ENCODE peak calls at places on chromosomes 16 and 17, in six cellular contexts. R, P, C, O, A and J are unnamed samples. For H3K36me3, the result is how much of the 10 kb centered on the place peaks cover.

GRCh38 chr17:15263206-15263579 is 1.9 kb downstream of the PMP22 start:
- DNase-seq in P (no peak), R (peak), A (peak), C (no peak), O (peak), J (peak)

GRCh38 chr17:30170415-30170987 is 53.9 kb downstream of the NSRP1 start:
- DNase-seq in C (peak), A (no peak), P (no peak), R (no peak), O (no peak), J (no peak)

GRCh38 chr17:4796550-4796915 is 569 bp downstream of the PSMB6 start:
- DNase-seq in R (peak), C (no peak), P (no peak), A (no peak), O (no peak), J (no peak)

GRCh38 chr16:49575352-49576172 is 202.0 kb downstream of the C16orf78 start:
- DNase-seq in C (no peak), O (peak), P (no peak), A (no peak), R (peak), J (no peak)

GRCh38 chr17:4642286-4642685 is 808 bp upstream of the ALOX15 start:
- DNase-seq in A (no peak), O (no peak), P (no peak), C (no peak), R (no peak), J (peak)

GRCh38 chr16:83441523-83441922 is 366.3 kb upstream of the HSBP1 start:
- DNase-seq in R (no peak), O (no peak), C (peak), A (no peak), P (no peak), J (no peak)

GRCh38 chr17:81492706-81493105 is 19.9 kb downstream of the ACTG1 start:
- DNase-seq in R (no peak), C (no peak), O (no peak), P (no peak), A (no peak), J (no peak)

GRCh38 chr16:82682757-82683156 is 56.0 kb downstream of the CDH13 start:
- DNase-seq in C (no peak), R (no peak), O (no peak), P (no peak), A (no peak), J (no peak)

GRCh38 chr16:67241008-67241900 is 6.0 kb downstream of the FHOD1 start:
- DNase-seq in A (peak), R (no peak), P (peak), C (peak), O (no peak), J (peak)

GRCh38 chr16:11582157-11582814 is 4.4 kb downstream of the LITAF start:
- DNase-seq in C (no peak), A (no peak), O (no peak), P (no peak), R (no peak), J (no peak)

GRCh38 chr16:57308041-57308440 is 23.6 kb upstream of the PLLP start:
- DNase-seq in R (no peak), O (no peak), C (peak), A (no peak), P (peak), J (no peak)

GRCh38 chr16:77500286-77500598 is 65.4 kb upstream of the ADAMTS18 start:
- DNase-seq in A (no peak), C (no peak), O (no peak), R (no peak), P (no peak), J (no peak)

GRCh38 chr16:70593544-70593943 is 52.8 kb upstream of the IL34 start:
- DNase-seq in R (no peak), A (no peak), C (no peak), O (no peak), P (no peak), J (no peak)

GRCh38 chr16:1150511-1150982 is 2.4 kb upstream of the CACNA1H start:
- DNase-seq in R (no peak), A (no peak), O (no peak), P (no peak), C (no peak), J (no peak)

GRCh38 chr16:2339521-2340484 is 725 bp downstream of the ABCA3 start:
- DNase-seq in O (no peak), P (peak), A (peak), R (peak), C (no peak), J (peak)

GRCh38 chr17:35373532-35373983 is at the start of gene SLFN11:
- DNase-seq in O (peak), A (peak), C (peak), R (no peak), P (peak), J (peak)

GRCh38 chr17:76000016-76000754 is 470 bp upstream of the CDK3 start:
- DNase-seq in A (peak), P (peak), C (peak), R (peak), O (no peak), J (no peak)

GRCh38 chr16:1494129-1494640 is 1.0 kb downstream of the TELO2 start:
- DNase-seq in O (no peak), A (peak), P (no peak), C (peak), R (peak), J (peak)

GRCh38 chr17:67628580-67629013 is 89.1 kb upstream of the NOL11 start:
- DNase-seq in P (peak), C (no peak), R (no peak), A (peak), O (no peak), J (peak)

GRCh38 chr16:7315813-7316212 is 16.8 kb upstream of the RBFOX1 start:
- DNase-seq in P (no peak), O (no peak), C (no peak), A (no peak), R (no peak), J (no peak)

GRCh38 chr16:3612510-3613466 is 1.4 kb upstream of the SLX4 start:
- DNase-seq in R (no peak), P (no peak), A (no peak), O (no peak), C (no peak), J (no peak)

GRCh38 chr16:47374629-47375028 is 86.2 kb downstream of the ITFG1 start:
- DNase-seq in A (no peak), P (no peak), C (no peak), O (no peak), R (no peak), J (no peak)

GRCh38 chr16:47371615-47372014 is 89.2 kb downstream of the ITFG1 start:
- DNase-seq in C (no peak), O (no peak), R (no peak), A (no peak), P (no peak), J (no peak)

GRCh38 chr16:47375423-47375822 is 85.4 kb downstream of the ITFG1 start:
- DNase-seq in R (no peak), C (no peak), P (no peak), A (no peak), O (no peak), J (no peak)

DNA sequence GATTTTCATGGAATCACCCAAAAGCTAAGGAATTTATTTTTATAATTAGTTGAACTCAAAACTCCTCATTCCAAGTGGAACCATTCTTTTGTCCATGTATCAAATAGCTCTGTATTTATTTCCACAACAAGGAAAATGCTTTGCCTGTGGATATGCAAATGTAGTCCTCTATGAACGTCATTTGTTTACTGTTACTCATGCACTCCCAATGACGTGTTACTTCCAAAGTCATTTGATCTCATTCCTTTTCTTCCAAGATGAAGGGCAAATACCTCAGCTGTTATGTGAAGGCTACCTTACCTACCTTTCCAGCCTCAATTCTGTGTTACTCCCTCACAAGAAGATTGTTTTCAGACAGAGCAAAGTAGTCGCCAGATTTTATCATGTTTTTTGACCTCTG is 83.7 kb downstream of the ITFG1 start:
- DNase-seq in P (no peak), O (no peak), C (peak), R (no peak), A (no peak), J (no peak)
- TF ChIP-seq CTCF in P (no peak), O (no peak), C (no peak), R (no peak), A (no peak), J (no peak)

GRCh38 chr17:74569392-74570003 is 2.2 kb upstream of the CD300H start:
- DNase-seq in P (no peak), C (peak), A (no peak), O (peak), R (no peak), J (no peak)

GRCh38 chr17:74574489-74575142 is 7.3 kb upstream of the CD300H start:
- DNase-seq in R (no peak), O (no peak), P (no peak), A (no peak), C (no peak), J (no peak)

GRCh38 chr17:74571894-74572293 is 4.6 kb upstream of the CD300H start:
- DNase-seq in A (no peak), R (no peak), P (no peak), O (no peak), C (no peak), J (no peak)

GRCh38 chr17:74569001-74569391 is 1.7 kb upstream of the CD300H start:
- DNase-seq in P (no peak), O (no peak), R (no peak), A (no peak), C (no peak), J (no peak)

GRCh38 chr17:74573169-74573568 is 5.9 kb upstream of the CD300H start:
- DNase-seq in C (no peak), O (no peak), R (no peak), P (no peak), A (no peak), J (no peak)
- H3K36me3 ChIP-seq in C (under half), O (under half), R (under half), P (under half), A (under half), J (under half)

GRCh38 chr16:71648162-71648561 is 22.2 kb downstream of the MARVELD3 start:
- DNase-seq in O (no peak), P (no peak), C (no peak), A (no peak), R (no peak), J (no peak)

GRCh38 chr16:71647391-71647790 is 21.4 kb downstream of the MARVELD3 start:
- DNase-seq in C (no peak), A (no peak), O (no peak), P (no peak), R (no peak), J (no peak)

GRCh38 chr16:71645450-71645849 is 19.5 kb downstream of the MARVELD3 start:
- DNase-seq in O (no peak), C (peak), R (peak), A (no peak), P (peak), J (no peak)

DNA sequence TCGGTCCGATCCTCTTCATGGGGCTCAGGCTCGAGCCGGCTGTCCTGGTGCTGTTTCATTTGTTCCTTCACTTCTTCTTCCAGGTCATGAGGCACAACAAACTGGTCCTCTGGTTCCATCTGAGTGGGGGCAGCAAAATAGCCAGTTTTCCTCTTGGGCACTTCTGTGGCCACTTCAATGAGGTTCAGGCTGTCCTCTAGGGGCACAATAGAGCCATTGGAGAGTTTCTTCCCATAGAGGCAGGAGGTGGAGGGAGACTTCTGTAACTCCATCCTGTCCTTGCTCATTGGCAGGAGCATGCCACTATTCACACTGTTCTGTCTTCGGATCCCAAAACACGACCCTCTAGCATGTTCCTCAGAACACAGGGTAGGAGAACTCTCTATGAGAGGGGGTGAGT is 22.9 kb downstream of the MARVELD3 start:
- DNase-seq in O (no peak), R (no peak), P (no peak), A (no peak), C (peak), J (no peak)
- TF ChIP-seq CTCF in O (no peak), R (peak), P (peak), A (peak), C (peak), J (peak)

DNA sequence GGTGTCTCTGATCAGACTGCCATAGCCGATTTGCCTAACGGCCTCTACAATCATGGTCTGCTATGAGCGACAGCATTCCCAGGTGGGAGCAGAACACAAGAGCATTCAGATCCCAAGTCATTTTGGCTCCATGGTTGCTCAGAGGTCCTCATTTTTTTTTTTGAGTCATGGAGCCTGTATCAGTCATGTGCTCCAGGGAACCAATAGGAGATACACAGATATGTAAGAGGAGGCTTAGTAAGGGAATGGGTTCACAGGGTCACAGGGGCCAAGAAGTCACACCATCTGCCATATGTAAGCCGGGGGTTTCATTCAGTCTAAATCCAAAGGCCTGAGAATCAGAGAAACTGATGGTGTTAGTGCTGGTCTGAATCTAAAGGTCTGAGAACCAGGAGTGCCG is 36.8 kb downstream of the CPPED1 start:
- DNase-seq in R (no peak), O (no peak), C (no peak), A (no peak), P (no peak), J (no peak)
- H3K36me3 ChIP-seq in R (under half), O (under half), C (under half), A (under half), P (under half), J (under half)

GRCh38 chr16:81445143-81445922 is 725 bp downstream of the CMIP start:
- DNase-seq in C (no peak), P (peak), A (peak), O (no peak), R (peak), J (peak)
- TF ChIP-seq CTCF in C (peak), P (peak), A (no peak), O (peak), R (peak), J (peak)

DNA sequence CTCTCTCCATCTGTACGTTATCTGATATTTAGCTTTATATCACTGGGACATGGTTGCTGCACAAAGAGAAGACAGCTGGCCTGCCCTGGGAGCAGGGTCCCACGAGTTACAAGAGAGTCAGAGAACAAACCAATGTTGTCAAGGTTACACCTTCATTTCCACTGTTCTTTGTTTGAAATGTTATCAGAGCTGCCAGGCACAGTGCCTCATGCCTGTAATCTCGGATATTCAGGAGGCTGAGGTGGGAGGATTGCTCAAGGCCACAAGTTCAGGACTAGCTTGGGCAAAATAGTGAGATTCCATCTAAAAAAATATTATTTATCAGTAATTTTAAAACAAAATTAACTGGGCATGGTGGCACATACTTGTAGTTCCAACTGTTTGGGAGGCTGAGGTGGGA is 34.6 kb downstream of the ATP6V0A1 start:
- DNase-seq in P (no peak), R (no peak), O (no peak), A (no peak), C (no peak), J (no peak)
- H3K36me3 ChIP-seq in P (under half), R (under half), O (half or more), A (under half), C (under half), J (half or more)

GRCh38 chr17:6643460-6644125 is 2.7 kb downstream of the TXNDC17 start:
- DNase-seq in R (no peak), P (no peak), A (no peak), C (peak), O (no peak), J (no peak)

GRCh38 chr17:6651483-6652452 is at the start of the genes C17orf100 and MED31:
- DNase-seq in O (peak), C (peak), A (peak), P (peak), R (peak), J (peak)

GRCh38 chr17:6642592-6642991 is 1.7 kb downstream of the TXNDC17 start:
- DNase-seq in A (no peak), P (no peak), R (no peak), C (peak), O (no peak), J (no peak)

DNA sequence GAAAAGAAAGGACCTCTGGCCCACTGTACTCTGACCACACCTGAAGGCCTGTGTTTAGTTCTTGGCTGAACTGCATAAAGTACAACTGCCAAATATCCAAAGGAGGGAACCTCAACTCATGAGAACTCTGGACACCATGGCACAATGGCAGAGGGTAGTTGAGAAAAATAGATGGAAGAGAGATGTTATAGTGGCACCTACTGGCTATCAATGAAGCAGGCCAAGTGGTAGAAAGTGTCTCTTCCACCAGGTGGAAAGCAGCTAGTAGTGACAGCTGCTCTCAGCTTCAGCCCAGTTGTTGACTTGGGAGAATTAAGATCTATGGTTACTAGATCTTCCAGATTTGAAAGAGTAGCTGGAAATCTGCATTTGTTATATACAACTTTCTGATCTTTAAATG is 3.2 kb downstream of the MED31 start:
- DNase-seq in A (no peak), O (no peak), P (no peak), C (peak), R (no peak), J (no peak)
- TF ChIP-seq CTCF in A (no peak), O (no peak), P (peak), C (peak), R (peak), J (no peak)

GRCh38 chr17:562174-562573 is 152.5 kb downstream of the VPS53 start:
- DNase-seq in P (no peak), A (no peak), O (no peak), C (no peak), R (no peak), J (no peak)

GRCh38 chr17:557371-557770 is 157.3 kb downstream of the VPS53 start:
- DNase-seq in R (no peak), P (no peak), O (no peak), A (no peak), C (peak), J (no peak)

GRCh38 chr17:561118-561517 is 153.5 kb downstream of the VPS53 start:
- DNase-seq in C (peak), O (no peak), A (no peak), P (no peak), R (no peak), J (no peak)

GRCh38 chr17:559699-560378 is 154.8 kb downstream of the VPS53 start:
- DNase-seq in A (no peak), R (no peak), O (no peak), C (peak), P (no peak), J (no peak)

GRCh38 chr17:560379-560935 is 154.2 kb downstream of the VPS53 start:
- DNase-seq in C (peak), R (no peak), P (no peak), A (no peak), O (no peak), J (no peak)
- H3K36me3 ChIP-seq in C (under half), R (under half), P (under half), A (under half), O (under half), J (under half)

DNA sequence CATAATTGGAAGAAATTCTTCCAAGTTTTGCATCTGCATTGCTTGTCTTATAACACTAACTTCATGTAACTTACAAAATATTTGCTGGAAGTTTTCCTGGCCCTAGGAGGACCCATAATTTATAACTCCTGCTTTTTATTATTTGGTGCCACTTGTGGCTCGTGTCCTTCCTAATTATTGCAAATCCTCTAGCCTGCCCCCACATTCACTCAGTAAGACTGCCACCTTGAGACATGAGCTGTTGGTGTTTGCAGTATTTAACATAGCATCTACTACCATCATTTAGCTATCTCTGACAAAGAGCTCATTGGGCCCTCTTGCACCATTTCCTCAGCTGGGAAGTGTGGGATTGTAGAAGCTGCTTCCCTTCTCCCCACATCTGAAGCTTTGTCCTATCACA is 49.5 kb downstream of the FTO start:
- DNase-seq in O (no peak), C (no peak), R (no peak), P (no peak), A (no peak), J (no peak)
- TF ChIP-seq CTCF in O (no peak), C (no peak), R (no peak), P (no peak), A (no peak), J (no peak)

GRCh38 chr17:1533649-1534325 is 17.4 kb upstream of the INPP5K start:
- DNase-seq in C (no peak), O (no peak), P (no peak), A (no peak), R (no peak), J (no peak)

GRCh38 chr17:1535737-1536136 is 19.3 kb upstream of the INPP5K start:
- DNase-seq in O (no peak), C (no peak), R (no peak), P (no peak), A (no peak), J (no peak)

GRCh38 chr17:1529863-1530262 is 13.5 kb upstream of the INPP5K start:
- DNase-seq in O (no peak), R (no peak), A (no peak), P (no peak), C (no peak), J (no peak)

GRCh38 chr17:1532836-1533602 is 16.6 kb upstream of the INPP5K start:
- DNase-seq in A (no peak), C (no peak), P (no peak), R (peak), O (no peak), J (no peak)
- H3K36me3 ChIP-seq in A (under half), C (under half), P (under half), R (under half), O (half or more), J (half or more)